ENCODE peak calls at places on chromosomes 2 and 18, in five cellular contexts. P, I, Z, K and Y are unnamed samples.
A peak's percentile ranks its signal among the peaks of the same experiment; 100 is the strongest.

GRCh38 chr2:237156131-237156856 is 70.6 kb downstream of the COPS8 start:
- DNase-seq in P (peak; percentile 69), I (peak; percentile 87), Z (no peak), K (no peak), Y (peak; percentile 15)

GRCh38 chr2:15527074-15527739 is 33.9 kb downstream of the NBAS start:
- DNase-seq in P (no peak), I (no peak), Z (no peak), K (no peak), Y (no peak)

GRCh38 chr2:182186132-182186735 is 200.6 kb downstream of the PPP1R1C start:
- DNase-seq in P (peak; percentile 67), I (peak; percentile 62), Z (no peak), K (no peak), Y (no peak)

GRCh38 chr2:152611458-152612231 is 105.6 kb downstream of the PRPF40A start:
- DNase-seq in P (peak; percentile 56), I (peak; percentile 91), Z (peak; percentile 43), K (no peak), Y (peak; percentile 15)

GRCh38 chr2:28181801-28182200 is 210.9 kb upstream of the FOSL2 start:
- DNase-seq in P (no peak), I (no peak), Z (no peak), K (no peak), Y (no peak)

GRCh38 chr18:55821219-55821618 is 233.2 kb upstream of the TCF4 start:
- DNase-seq in P (no peak), I (peak; percentile 27), Z (no peak), K (no peak), Y (no peak)

GRCh38 chr18:22277758-22278157 is 108.4 kb downstream of the GATA6 start:
- DNase-seq in P (no peak), I (peak; percentile 89), Z (no peak), K (no peak), Y (no peak)

GRCh38 chr2:218003265-218003950 is 613 bp upstream of the TNS1 start:
- DNase-seq in P (no peak), I (peak; percentile 87), Z (peak; percentile 63), K (no peak), Y (peak; percentile 19)

GRCh38 chr2:212484563-212485080 is 54.0 kb downstream of the ERBB4 start:
- DNase-seq in P (no peak), I (no peak), Z (no peak), K (no peak), Y (no peak)

GRCh38 chr2:231259104-231259503 is 60.7 kb downstream of the ARMC9 start:
- DNase-seq in P (no peak), I (no peak), Z (no peak), K (no peak), Y (no peak)

GRCh38 chr2:60303685-60304084 is 249.8 kb downstream of the BCL11A start:
- DNase-seq in P (no peak), I (no peak), Z (no peak), K (no peak), Y (no peak)

GRCh38 chr18:55319517-55319905 is 268.5 kb downstream of the TCF4 start:
- DNase-seq in P (peak; percentile 44), I (peak; percentile 48), Z (no peak), K (no peak), Y (no peak)

GRCh38 chr2:11658623-11659475 is 11.1 kb downstream of the NTSR2 start:
- DNase-seq in P (no peak), I (no peak), Z (no peak), K (no peak), Y (no peak)

GRCh38 chr2:189203177-189203799 is 23.7 kb upstream of the COL5A2 start:
- DNase-seq in P (no peak), I (no peak), Z (no peak), K (no peak), Y (no peak)

GRCh38 chr18:43692291-43692690 is 415.0 kb upstream of the SYT4 start:
- DNase-seq in P (no peak), I (no peak), Z (no peak), K (no peak), Y (no peak)

GRCh38 chr2:95278051-95278471 is 3.8 kb downstream of the PROM2 start:
- DNase-seq in P (no peak), I (peak; percentile 83), Z (no peak), K (no peak), Y (no peak)

GRCh38 chr18:75478996-75479870 is 51.7 kb upstream of the SMIM21 start:
- DNase-seq in P (peak; percentile 66), I (peak; percentile 78), Z (no peak), K (no peak), Y (no peak)

GRCh38 chr2:216222650-216223352 is 113.7 kb downstream of the XRCC5 start:
- DNase-seq in P (peak; percentile 32), I (peak; percentile 21), Z (no peak), K (no peak), Y (no peak)

DNA sequence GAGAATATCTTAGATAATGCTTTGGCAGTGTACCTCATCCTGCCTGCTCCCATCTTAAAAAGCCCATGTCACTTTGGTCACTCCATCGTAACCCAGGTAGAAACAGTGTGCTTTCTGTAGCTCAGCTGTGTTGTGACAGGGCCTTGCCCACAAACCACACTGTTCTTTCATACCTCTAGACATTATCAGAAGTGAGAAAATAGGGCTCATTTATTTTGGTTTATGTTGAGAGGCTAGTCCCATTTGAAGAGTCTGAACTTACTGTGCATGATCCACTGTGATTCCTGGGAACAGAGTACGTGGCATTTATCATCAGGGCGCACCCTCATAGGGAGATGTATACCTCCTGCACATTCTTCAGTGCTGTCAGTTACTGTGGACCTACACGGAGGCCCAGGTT is 69.7 kb downstream of the FEZ2 start:
- DNase-seq in P (no peak), I (no peak), Z (no peak), K (no peak), Y (no peak)
- H3K4me3 ChIP-seq in P (no peak overlapping the region), I (no peak overlapping the region), Z (no peak overlapping the region), K (no peak overlapping the region), Y (no peak overlapping the region)

DNA sequence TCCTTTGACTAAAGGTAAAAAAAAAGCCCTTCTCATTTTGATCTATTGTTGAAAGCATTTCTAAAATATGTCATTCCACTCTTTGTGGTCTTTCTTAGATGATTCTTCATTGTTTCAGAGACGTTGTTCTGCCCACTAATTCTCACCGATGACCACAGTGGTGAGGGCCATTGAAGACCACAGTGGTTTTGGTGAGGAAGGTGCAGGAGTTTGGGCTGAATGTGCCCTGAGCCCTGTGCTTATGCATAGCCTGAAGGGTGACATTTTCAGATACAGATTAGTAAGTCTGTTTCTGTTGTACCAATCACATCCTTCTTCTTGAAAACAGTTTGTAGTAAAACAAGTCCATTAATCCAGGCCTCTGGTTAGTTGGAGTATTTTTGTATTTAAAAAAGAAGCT is 251.3 kb upstream of the ATP5MC3 start:
- DNase-seq in P (no peak), I (no peak), Z (no peak), K (no peak), Y (no peak)
- H3K4me3 ChIP-seq in P (no peak overlapping the region), I (no peak overlapping the region), Z (no peak overlapping the region), K (no peak overlapping the region), Y (no peak overlapping the region)

DNA sequence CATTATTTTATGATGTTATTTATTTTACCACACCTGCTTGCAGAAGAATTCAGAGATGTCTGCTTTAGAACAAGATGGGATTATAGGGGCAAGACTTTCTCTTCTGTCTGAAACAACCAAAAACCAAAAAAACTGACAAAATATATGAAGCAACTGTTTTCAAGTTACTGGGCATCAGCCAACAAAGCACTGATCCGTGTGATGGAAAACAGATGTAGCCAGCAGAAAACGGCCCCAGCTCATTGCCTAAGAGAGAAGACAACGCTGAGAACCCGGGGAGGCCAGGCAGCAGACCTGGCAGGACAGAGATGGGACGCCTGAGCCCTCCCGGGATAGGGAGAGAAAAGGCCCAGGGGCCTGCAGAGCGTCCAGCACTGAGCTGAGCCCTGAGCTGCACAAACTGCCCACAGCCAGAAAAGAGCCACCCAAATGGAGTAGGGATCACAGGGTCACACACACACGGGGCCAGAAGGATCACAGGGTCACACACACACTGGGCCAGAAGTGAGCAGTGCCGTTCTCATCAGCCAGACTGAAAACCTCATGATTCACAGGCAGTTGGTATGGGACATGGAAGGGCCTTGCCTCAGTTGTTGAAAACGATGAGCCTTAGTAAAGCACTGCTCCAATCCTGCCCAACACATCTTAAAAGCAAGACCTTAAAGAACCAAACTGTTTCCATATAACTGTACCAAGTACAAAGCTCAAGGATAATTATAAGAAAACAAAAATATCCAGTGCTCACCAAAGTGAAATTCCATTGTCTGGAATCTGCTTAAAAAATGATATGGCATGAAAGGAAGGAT is 12.1 kb downstream of the PXDN start:
- DNase-seq in P (no peak), I (peak; percentile 94), Z (peak; percentile 19), K (peak; percentile 33), Y (peak; percentile 17)
- H3K4me3 ChIP-seq in P (no peak overlapping the region), I (no peak overlapping the region), Z (no peak overlapping the region), K (no peak overlapping the region), Y (no peak overlapping the region)

GRCh38 chr2:201196003-201196402 is 13.1 kb downstream of the CASP10 start:
- DNase-seq in P (no peak), I (no peak), Z (no peak), K (no peak), Y (no peak)

GRCh38 chr2:201196803-201197202 is 13.9 kb downstream of the CASP10 start:
- DNase-seq in P (no peak), I (no peak), Z (no peak), K (no peak), Y (no peak)

GRCh38 chr2:201191132-201191875 is 8.4 kb downstream of the CASP10 start:
- DNase-seq in P (peak; percentile 93), I (peak; percentile 87), Z (no peak), K (peak; percentile 66), Y (no peak)

GRCh38 chr2:201195329-201195728 is 12.4 kb downstream of the CASP10 start:
- DNase-seq in P (no peak), I (no peak), Z (no peak), K (no peak), Y (no peak)

GRCh38 chr2:201194097-201194496 is 11.2 kb downstream of the CASP10 start:
- DNase-seq in P (no peak), I (no peak), Z (no peak), K (no peak), Y (no peak)
- H3K4me3 ChIP-seq in P (no peak overlapping the region), I (no peak overlapping the region), Z (no peak overlapping the region), K (no peak overlapping the region), Y (no peak overlapping the region)